ENCODE peak calls at places on chromosomes 4 and X, in seven cellular contexts. Q, W, O, Y, F, M and R are unnamed samples.

GRCh38 chr4:41525129-41525528 is 12.8 kb upstream of the LIMCH1 start:
- DNase-seq in M (peak; percentile 81), Q (no peak), Y (peak; percentile 26), O (no peak), W (no peak), F (peak; percentile 64), R (no peak)

GRCh38 chr4:52037730-52038108 is 380 bp downstream of the SGCB start:
- DNase-seq in O (no peak), Y (peak; percentile 87), W (peak; percentile 44), M (no peak), F (no peak), Q (no peak), R (peak; percentile 7)

GRCh38 chr4:155789391-155789790 is 30.6 kb downstream of the GUCY1B1 start:
- DNase-seq in F (no peak), Q (no peak), M (no peak), Y (no peak), W (no peak), O (no peak), R (no peak)

GRCh38 chr4:172758586-172759340 is 409.8 kb upstream of the GALNT7 start:
- DNase-seq in M (peak; percentile 70), W (no peak), Y (no peak), O (no peak), F (no peak), Q (no peak), R (no peak)

GRCh38 chrX:15465896-15466651 is 27.1 kb downstream of the PIR start:
- DNase-seq in M (no peak), F (no peak), Q (no peak), Y (peak; percentile 65), W (no peak), O (no peak), R (no peak)

GRCh38 chr4:37454263-37454800 is 209.8 kb downstream of the NWD2 start:
- DNase-seq in M (no peak), W (no peak), Y (peak; percentile 23), Q (peak; percentile 41), O (no peak), F (no peak), R (no peak)

GRCh38 chr4:2828758-2829181 is 14.9 kb upstream of the ADD1 start:
- DNase-seq in Y (no peak), F (no peak), M (no peak), W (no peak), O (no peak), Q (no peak), R (no peak)

GRCh38 chrX:68672581-68673318 is 25.3 kb downstream of the STARD8 start:
- DNase-seq in F (no peak), Q (no peak), M (no peak), W (peak; percentile 31), O (no peak), Y (no peak), R (no peak)

GRCh38 chr4:108113229-108113628 is 55.5 kb downstream of the LEF1 start:
- DNase-seq in Y (no peak), W (no peak), F (no peak), Q (no peak), M (no peak), O (peak; percentile 60), R (no peak)

GRCh38 chrX:68932611-68933010 is 103.8 kb downstream of the EFNB1 start:
- DNase-seq in F (no peak), W (no peak), M (no peak), O (no peak), Y (no peak), Q (no peak), R (no peak)

GRCh38 chr4:39514888-39515401 is 12.3 kb downstream of the UGDH start:
- DNase-seq in W (no peak), Q (peak; percentile 71), Y (no peak), F (peak; percentile 27), M (no peak), O (peak; percentile 81), R (no peak)

GRCh38 chrX:118251251-118251650 is 94.7 kb upstream of the WDR44 start:
- DNase-seq in W (no peak), Q (no peak), O (no peak), Y (no peak), F (no peak), M (peak; percentile 20), R (no peak)

GRCh38 chrX:31038585-31039326 is 33.1 kb downstream of the FTHL17 start:
- DNase-seq in W (peak; percentile 14), Y (peak; percentile 34), Q (no peak), F (no peak), O (peak; percentile 55), M (peak; percentile 37), R (no peak)

GRCh38 chr4:38948551-38948950 is 80.9 kb downstream of the FAM114A1 start:
- DNase-seq in Y (no peak), Q (no peak), M (peak; percentile 86), F (no peak), W (peak; percentile 32), O (peak; percentile 57), R (no peak)

GRCh38 chr4:123616970-123617392 is 220.4 kb downstream of the SPRY1 start:
- DNase-seq in Y (peak; percentile 4), F (no peak), M (peak; percentile 71), W (peak; percentile 70), O (peak; percentile 83), Q (peak; percentile 7), R (no peak)

GRCh38 chr4:7777017-7777710 is 162.5 kb downstream of the AFAP1 start:
- DNase-seq in Q (no peak), O (no peak), Y (no peak), W (no peak), M (no peak), F (no peak), R (no peak)

GRCh38 chrX:150704030-150704613 is 10.9 kb downstream of the MTMR1 start:
- DNase-seq in Q (no peak), O (no peak), F (no peak), Y (no peak), M (peak; percentile 74), W (no peak), R (no peak)

GRCh38 chr4:140769209-140769608 is 13.0 kb upstream of the TBC1D9 start:
- DNase-seq in Q (no peak), W (no peak), Y (no peak), F (no peak), M (no peak), O (no peak), R (no peak)

GRCh38 chr4:23932935-23933334 is 43.1 kb upstream of the PPARGC1A start:
- DNase-seq in O (no peak), W (no peak), Q (no peak), M (no peak), Y (peak; percentile 13), F (no peak), R (no peak)

GRCh38 chrX:3166670-3167455 is 125.6 kb downstream of the ARSF start:
- DNase-seq in O (no peak), F (no peak), Y (no peak), M (no peak), Q (no peak), W (no peak), R (no peak)

GRCh38 chr4:140309124-140309870 is 64.1 kb upstream of the SCOC start:
- DNase-seq in W (no peak), Q (no peak), F (no peak), Y (no peak), O (no peak), M (peak; percentile 42), R (no peak)

GRCh38 chrX:125439194-125439849 is 119.7 kb downstream of the TEX13C start:
- DNase-seq in O (no peak), M (no peak), Y (no peak), W (no peak), Q (no peak), F (no peak), R (no peak)

GRCh38 chr4:156390599-156391296 is 437.1 kb upstream of the CTSO start:
- DNase-seq in Y (no peak), M (no peak), W (no peak), F (no peak), Q (no peak), O (no peak), R (no peak)

GRCh38 chr4:153759407-153760226 is at the start of gene RNF175:
- DNase-seq in O (no peak), F (no peak), M (no peak), Q (no peak), Y (peak; percentile 85), W (peak; percentile 19), R (no peak)

GRCh38 chr4:69860007-69860406 is at the start of gene SULT1E1:
- DNase-seq in Y (no peak), W (no peak), Q (no peak), F (no peak), M (peak; percentile 75), O (no peak), R (no peak)
- H3K4me3 ChIP-seq in Y (no peak within 1 kb of the TSS), W (no peak within 1 kb of the TSS), Q (no peak within 1 kb of the TSS), F (no peak within 1 kb of the TSS), M (peak within 1 kb of the TSS; percentile 45), O (peak within 1 kb of the TSS; percentile 25), R (no peak within 1 kb of the TSS)

DNA sequence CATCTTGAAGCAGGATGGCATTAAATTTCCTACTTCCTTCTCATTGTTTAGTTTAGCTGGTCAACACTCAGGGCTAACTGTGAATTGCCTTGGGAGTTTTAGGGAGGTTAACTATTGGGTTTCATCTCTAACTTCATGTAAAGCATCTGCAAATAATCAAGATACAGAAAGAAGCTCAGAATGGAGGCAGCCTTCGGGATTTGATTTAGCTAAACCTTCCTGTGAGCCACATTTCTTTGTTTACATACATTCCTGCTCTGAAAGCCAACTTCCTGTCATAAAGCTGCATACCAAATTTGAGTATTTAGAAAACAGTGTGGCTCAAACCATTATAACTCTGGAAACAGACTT is 131.7 kb upstream of the PCDH18 start:
- DNase-seq in Q (no peak), Y (no peak), O (no peak), M (peak; percentile 29), W (no peak), F (no peak), R (no peak)
- H3K4me3 ChIP-seq in Q (no peak overlapping the region), Y (no peak overlapping the region), O (no peak overlapping the region), M (no peak overlapping the region), W (no peak overlapping the region), F (no peak overlapping the region), R (no peak overlapping the region)

GRCh38 chr4:145545538-145546224 is 64.0 kb downstream of the SMAD1 start:
- DNase-seq in O (no peak), Y (no peak), F (peak; percentile 41), Q (peak; percentile 76), W (no peak), M (peak; percentile 75), R (no peak)
- H3K4me3 ChIP-seq in O (no peak overlapping the region), Y (no peak overlapping the region), F (no peak overlapping the region), Q (no peak overlapping the region), W (no peak overlapping the region), M (no peak overlapping the region), R (no peak overlapping the region)

DNA sequence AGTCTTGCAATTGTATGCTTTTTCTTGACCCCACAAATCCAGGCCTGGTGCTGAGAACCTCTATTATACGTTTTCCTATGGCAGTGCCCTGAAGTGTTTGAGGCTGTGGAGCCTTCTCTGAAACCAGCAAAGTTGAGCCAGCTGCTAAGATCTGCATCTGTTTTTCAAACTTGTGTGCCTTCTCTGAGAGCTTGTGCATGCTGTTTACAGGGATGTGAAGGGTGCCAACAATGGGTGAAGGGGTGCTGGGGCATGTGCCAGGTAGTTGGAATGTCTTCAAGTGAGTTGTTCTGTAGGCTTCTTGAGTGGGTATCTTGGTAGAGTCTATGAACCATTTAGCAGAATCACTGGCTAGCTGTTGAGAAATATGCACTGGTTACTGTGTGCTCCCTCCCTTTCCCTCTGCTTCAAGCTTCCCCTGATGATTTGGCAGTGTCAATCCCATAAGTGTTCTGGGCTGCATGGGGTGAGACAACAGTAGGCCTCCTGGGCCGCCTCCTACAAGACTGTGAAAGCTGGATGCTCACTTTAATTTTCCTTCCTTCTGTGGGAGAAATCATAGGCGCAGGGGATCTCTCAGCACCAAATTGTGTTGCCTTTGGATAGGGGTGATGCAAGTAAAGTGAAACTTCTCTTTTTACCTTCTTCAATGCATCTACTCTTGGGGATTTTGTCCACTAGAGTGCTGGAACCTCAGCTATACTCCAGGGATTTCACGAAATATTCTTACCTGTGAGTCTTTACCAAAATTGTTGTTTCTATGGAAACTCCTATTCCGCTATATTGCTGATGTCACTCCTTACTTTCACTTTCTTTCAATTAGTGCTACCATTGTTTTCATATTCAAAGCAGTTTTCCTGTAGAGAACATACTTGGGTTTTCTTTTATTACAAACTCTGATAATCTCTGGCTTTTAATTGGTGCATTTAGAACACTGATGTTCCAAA is 30.0 kb downstream of the ITM2A start:
- DNase-seq in W (no peak), F (no peak), M (no peak), Q (no peak), O (no peak), Y (no peak), R (no peak)
- H3K4me3 ChIP-seq in W (no peak overlapping the region), F (no peak overlapping the region), M (no peak overlapping the region), Q (no peak overlapping the region), O (no peak overlapping the region), Y (no peak overlapping the region), R (no peak overlapping the region)